ENCODE peak calls at places on chromosomes 3 and 15, in four cellular contexts. One of them, this sample, is unnamed.

GRCh38 chr3:137165117-137165806 is 207.5 kb downstream of the IL20RB start:
- DNase-seq in foreskin fibroblast: no peak
- DNase-seq in EH: peak; percentile 48
- DNase-seq in amniotic stem cell: no peak
- DNase-seq in this sample: no peak

GRCh38 chr3:15498461-15499214 is 22.9 kb downstream of the COLQ start:
- DNase-seq in amniotic stem cell: no peak
- DNase-seq in foreskin fibroblast: peak; percentile 79
- DNase-seq in EH: no peak
- DNase-seq in this sample: no peak

GRCh38 chr3:65604863-65605526 is 433.7 kb downstream of the MAGI1 start:
- DNase-seq in EH: peak; percentile 86
- DNase-seq in foreskin fibroblast: peak; percentile 61
- DNase-seq in amniotic stem cell: no peak
- DNase-seq in this sample: peak; percentile 50

GRCh38 chr15:42121667-42122066 is 27.3 kb upstream of the PLA2G4D start:
- DNase-seq in amniotic stem cell: no peak
- DNase-seq in foreskin fibroblast: no peak
- DNase-seq in EH: no peak
- DNase-seq in this sample: no peak

GRCh38 chr3:171883257-171883892 is 40.2 kb downstream of the TMEM212 start:
- DNase-seq in foreskin fibroblast: no peak
- DNase-seq in amniotic stem cell: no peak
- DNase-seq in EH: no peak
- DNase-seq in this sample: no peak

GRCh38 chr15:78956937-78957336 is 12.1 kb upstream of the CTSH start:
- DNase-seq in amniotic stem cell: no peak
- DNase-seq in foreskin fibroblast: no peak
- DNase-seq in EH: no peak
- DNase-seq in this sample: no peak

GRCh38 chr3:152257246-152258074 is 11.3 kb upstream of the MBNL1 start:
- DNase-seq in foreskin fibroblast: peak; percentile 43
- DNase-seq in EH: peak; percentile 72
- DNase-seq in amniotic stem cell: no peak
- DNase-seq in this sample: peak; percentile 55

GRCh38 chr15:90988249-90988648 is 6.1 kb downstream of the PRC1 start:
- DNase-seq in EH: peak; percentile 23
- DNase-seq in amniotic stem cell: no peak
- DNase-seq in foreskin fibroblast: no peak
- DNase-seq in this sample: no peak

GRCh38 chr3:194573680-194574437 is 59.4 kb downstream of the TMEM44 start:
- DNase-seq in foreskin fibroblast: peak; percentile 62
- DNase-seq in amniotic stem cell: no peak
- DNase-seq in EH: peak; percentile 71
- DNase-seq in this sample: peak; percentile 72

GRCh38 chr3:174016186-174016585 is 618.6 kb downstream of the NLGN1 start:
- DNase-seq in EH: peak; percentile 86
- DNase-seq in amniotic stem cell: peak; percentile 53
- DNase-seq in foreskin fibroblast: peak; percentile 89
- DNase-seq in this sample: peak; percentile 90

GRCh38 chr3:122969585-122970453 is 57.7 kb downstream of the SEMA5B start:
- DNase-seq in amniotic stem cell: peak; percentile 9
- DNase-seq in EH: peak; percentile 77
- DNase-seq in foreskin fibroblast: peak; percentile 65
- DNase-seq in this sample: peak; percentile 91

GRCh38 chr15:71338827-71339542 is 223.7 kb downstream of the THSD4 start:
- DNase-seq in amniotic stem cell: no peak
- DNase-seq in EH: no peak
- DNase-seq in foreskin fibroblast: no peak
- DNase-seq in this sample: no peak

GRCh38 chr3:169241575-169241927 is 422.0 kb downstream of the MECOM start:
- DNase-seq in amniotic stem cell: no peak
- DNase-seq in EH: peak; percentile 59
- DNase-seq in foreskin fibroblast: peak; percentile 49
- DNase-seq in this sample: peak; percentile 77

GRCh38 chr3:33209357-33209756 is 9.3 kb downstream of the SUSD5 start:
- DNase-seq in EH: no peak
- DNase-seq in amniotic stem cell: no peak
- DNase-seq in foreskin fibroblast: no peak
- DNase-seq in this sample: no peak